ENCODE peak calls at places on chromosome X, in ten cellular contexts. K, L, E, G, C, O, J, N, F and R are unnamed samples.

GRCh38 chrX:84161641-84162040 is 26.4 kb downstream of the RPS6KA6 start:
- DNase-seq in C (no peak), E (no peak), L (no peak), N (no peak), K (no peak), F (no peak), J (no peak), G (no peak), O (no peak), R (no peak)

GRCh38 chrX:68847172-68847571 is 18.4 kb downstream of the EFNB1 start:
- DNase-seq in J (no peak), N (no peak), F (no peak), K (no peak), E (no peak), G (no peak), O (no peak), L (no peak), C (no peak), R (no peak)

GRCh38 chrX:57453901-57454300 is 137.9 kb upstream of the ZXDB start:
- DNase-seq in F (no peak), K (no peak), N (peak; percentile 13), E (peak; percentile 39), L (no peak), G (peak; percentile 56), O (no peak), C (no peak), J (no peak), R (no peak)

GRCh38 chrX:22338740-22339139 is 66.0 kb downstream of the CBLL2 start:
- DNase-seq in L (no peak), N (peak; percentile 2), O (no peak), G (no peak), C (no peak), F (no peak), J (no peak), E (no peak), K (no peak), R (no peak)

GRCh38 chrX:153647461-153648357 is 706 bp downstream of the DUSP9 start:
- DNase-seq in F (no peak), N (no peak), C (no peak), L (no peak), J (peak; percentile 20), O (no peak), E (no peak), K (no peak), G (no peak), R (no peak)

GRCh38 chrX:107776649-107777535 is 641 bp upstream of the NCBP2L start:
- DNase-seq in N (peak; percentile 84), E (peak; percentile 90), O (peak; percentile 87), J (peak; percentile 84), F (peak; percentile 83), K (peak; percentile 85), L (peak; percentile 89), C (peak; percentile 44), G (peak; percentile 83), R (peak; percentile 67)

GRCh38 chrX:153456161-153456560 is 10.3 kb upstream of the TREX2 start:
- DNase-seq in L (no peak), N (no peak), E (no peak), J (no peak), F (no peak), G (no peak), O (peak; percentile 32), C (no peak), K (no peak), R (peak; percentile 46)

GRCh38 chrX:40359593-40359992 is 221.2 kb upstream of the ATP6AP2 start:
- DNase-seq in C (no peak), O (no peak), G (no peak), L (no peak), N (no peak), K (no peak), J (no peak), E (no peak), F (no peak), R (no peak)

GRCh38 chrX:13000311-13000811 is 25.5 kb downstream of the TMSB4X start:
- DNase-seq in K (no peak), C (no peak), F (peak; percentile 68), L (peak; percentile 34), E (peak; percentile 87), G (peak; percentile 80), N (no peak), J (peak; percentile 50), O (no peak), R (no peak)

GRCh38 chrX:15816886-15817285 is 26.6 kb downstream of the ZRSR2 start:
- DNase-seq in O (no peak), E (no peak), C (peak; percentile 5), L (no peak), K (no peak), G (no peak), N (no peak), J (no peak), F (peak; percentile 57), R (no peak)

GRCh38 chrX:149495573-149496071 is 9.5 kb downstream of the IDS start:
- DNase-seq in O (no peak), J (no peak), C (no peak), L (no peak), E (peak; percentile 4), N (peak; percentile 86), K (peak; percentile 96), G (no peak), F (no peak), R (no peak)

GRCh38 chrX:134026732-134027311 is 41.4 kb upstream of the GPC3 start:
- DNase-seq in E (peak; percentile 62), C (no peak), N (peak; percentile 50), O (peak; percentile 23), G (no peak), J (no peak), K (no peak), L (peak; percentile 24), F (peak; percentile 11), R (no peak)

GRCh38 chrX:10633722-10634121 is 13.3 kb upstream of the MID1 start:
- DNase-seq in E (peak; percentile 45), O (peak; percentile 30), K (peak; percentile 87), N (peak; percentile 90), L (peak; percentile 69), F (no peak), G (no peak), C (no peak), J (no peak), R (peak; percentile 12)

GRCh38 chrX:10636851-10637250 is 16.5 kb upstream of the MID1 start:
- DNase-seq in J (no peak), C (no peak), G (no peak), N (no peak), F (no peak), L (no peak), E (no peak), K (no peak), O (no peak), R (no peak)

GRCh38 chrX:10631416-10632145 is 11.2 kb upstream of the MID1 start:
- DNase-seq in J (no peak), L (no peak), O (no peak), F (no peak), K (no peak), N (no peak), G (no peak), C (no peak), E (no peak), R (no peak)

GRCh38 chrX:10634681-10635161 is 14.3 kb upstream of the MID1 start:
- DNase-seq in C (no peak), L (no peak), K (peak; percentile 95), G (no peak), O (no peak), E (peak; percentile 43), F (no peak), J (no peak), N (peak; percentile 95), R (no peak)

DNA sequence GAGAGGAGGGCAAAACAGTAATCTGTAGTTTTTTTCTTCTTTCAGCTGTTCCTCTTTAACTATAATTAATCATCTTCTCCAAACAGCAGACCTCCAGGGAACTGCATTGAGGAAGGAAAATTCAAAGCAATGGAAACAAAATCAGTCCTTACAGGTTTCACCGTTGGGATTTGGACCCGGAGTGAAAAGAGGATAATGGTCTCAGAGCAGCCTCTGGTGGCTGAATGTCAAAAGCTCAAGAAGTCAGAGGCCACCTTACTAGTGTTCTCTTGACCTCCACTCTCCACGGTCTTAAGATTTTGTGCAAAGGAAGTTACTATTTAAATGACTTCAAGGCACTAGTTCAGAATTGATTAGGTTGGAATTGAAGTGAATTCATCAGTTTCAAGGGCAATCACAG is 16.0 kb upstream of the MID1 start:
- DNase-seq in N (peak; percentile 46), C (no peak), O (no peak), E (peak; percentile 46), F (no peak), G (no peak), L (peak; percentile 23), J (no peak), K (peak; percentile 47), R (no peak)
- H3K4me3 ChIP-seq in N (no peak overlapping the region), C (no peak overlapping the region), O (no peak overlapping the region), E (no peak overlapping the region), F (no peak overlapping the region), G (no peak overlapping the region), L (no peak overlapping the region), J (no peak overlapping the region), K (no peak overlapping the region), R (peak overlapping the region; percentile 23)

GRCh38 chrX:46575991-46576392 is 2.4 kb downstream of the CHST7 start:
- DNase-seq in N (peak; percentile 32), L (peak; percentile 64), K (no peak), O (no peak), C (no peak), J (no peak), E (peak; percentile 41), G (peak; percentile 14), F (no peak), R (peak; percentile 36)
- H3K4me3 ChIP-seq in N (no peak overlapping the region), L (peak overlapping the region; percentile 60), K (no peak overlapping the region), O (peak overlapping the region; percentile 61), C (no peak overlapping the region), J (peak overlapping the region; percentile 63), E (peak overlapping the region; percentile 58), G (peak overlapping the region; percentile 74), F (peak overlapping the region; percentile 33), R (peak overlapping the region; percentile 82)

GRCh38 chrX:53654378-53654777 is 32.1 kb downstream of the HUWE1 start:
- DNase-seq in E (no peak), J (no peak), O (no peak), K (no peak), C (no peak), G (no peak), L (no peak), N (no peak), F (no peak), R (no peak)
- H3K4me3 ChIP-seq in E (no peak overlapping the region), J (no peak overlapping the region), O (no peak overlapping the region), K (no peak overlapping the region), C (no peak overlapping the region), G (no peak overlapping the region), L (no peak overlapping the region), N (no peak overlapping the region), F (no peak overlapping the region), R (no peak overlapping the region)

GRCh38 chrX:97039363-97040029 is 155.8 kb downstream of the RPA4 start:
- DNase-seq in K (no peak), F (no peak), L (peak; percentile 21), C (no peak), N (peak; percentile 9), E (peak; percentile 76), G (no peak), O (no peak), J (no peak), R (peak; percentile 28)
- H3K4me3 ChIP-seq in K (no peak overlapping the region), F (no peak overlapping the region), L (no peak overlapping the region), C (no peak overlapping the region), N (no peak overlapping the region), E (no peak overlapping the region), G (no peak overlapping the region), O (no peak overlapping the region), J (no peak overlapping the region), R (no peak overlapping the region)